ENCODE peak calls at places on chromosomes 7 and 10, in nine cellular contexts. R is NCI-H345; A is activated naive CD4-positive, alpha-beta T cell treated with anti-CD3 and anti-CD28 coated beads for 36 hours; C is stimulated activated CD8-positive, alpha-beta memory T cell treated with anti-CD3 and anti-CD28 coated beads, Interleukin-7, amount 100 ng/mL, for 24 hours; O is OCI-M1; G is AG10803; D is T-helper 1 cell; T is stimulated activated naive CD8-positive, alpha-beta T cell treated with anti-CD3 and anti-CD28 coated beads, Interleukin-15, amount 100 ng/mL, for 72 hours; M is nephron progenitor cell. L is an unnamed sample.

GRCh38 chr10:132798876-132799275 is 12.9 kb upstream of the NKX6-2 start:
- DNase-seq in G (no peak), O (no peak), C (no peak), A (no peak), D (peak; percentile 5), M (no peak), R (no peak), T (no peak), L (peak; percentile 32)

GRCh38 chr7:116687801-116688201 is 15.8 kb downstream of the MET start:
- DNase-seq in D (no peak), C (no peak), R (no peak), T (no peak), M (no peak), A (no peak), O (no peak), G (peak; percentile 69), L (no peak)

GRCh38 chr7:74068378-74069085 is 15.1 kb upstream of the LIMK1 start:
- DNase-seq in A (no peak), O (no peak), T (no peak), G (no peak), M (no peak), R (no peak), C (no peak), D (no peak), L (peak; percentile 63)

GRCh38 chr10:13003781-13004180 is 2.3 kb upstream of the CCDC3 start:
- DNase-seq in A (no peak), T (no peak), C (no peak), M (no peak), G (no peak), D (no peak), O (no peak), R (no peak), L (no peak)

GRCh38 chr7:39602351-39602750 is 21.0 kb upstream of the RALA start:
- DNase-seq in O (no peak), C (no peak), M (no peak), G (no peak), A (no peak), R (no peak), D (no peak), T (no peak), L (no peak)

GRCh38 chr10:111109506-111110242 is 32.8 kb downstream of the ADRA2A start:
- DNase-seq in O (peak; percentile 55), C (no peak), T (no peak), M (no peak), A (no peak), R (peak; percentile 42), D (no peak), G (no peak), L (no peak)

GRCh38 chr10:67779455-67780205 is 58.4 kb downstream of the DNAJC12 start:
- DNase-seq in T (peak; percentile 67), R (peak; percentile 64), D (peak; percentile 23), M (peak; percentile 68), C (peak; percentile 12), O (peak; percentile 90), G (peak; percentile 79), A (peak; percentile 85), L (no peak)

GRCh38 chr10:60209874-60210584 is 179.6 kb downstream of the ANK3 start:
- DNase-seq in D (no peak), O (no peak), M (no peak), R (no peak), G (no peak), C (no peak), A (no peak), T (no peak), L (no peak)

GRCh38 chr7:30799206-30799975 is 28.2 kb downstream of the MINDY4 start:
- DNase-seq in D (no peak), C (no peak), G (peak; percentile 92), R (no peak), O (no peak), M (no peak), T (no peak), A (no peak), L (peak; percentile 57)

GRCh38 chr10:118522791-118523498 is 72.5 kb downstream of the PRLHR start:
- DNase-seq in G (peak; percentile 79), D (no peak), A (no peak), O (no peak), T (no peak), M (no peak), C (no peak), R (no peak), L (no peak)

GRCh38 chr7:24435002-24435401 is 138.2 kb upstream of the PALS2 start:
- DNase-seq in R (no peak), O (no peak), D (no peak), M (no peak), G (no peak), A (no peak), C (no peak), T (no peak), L (no peak)

GRCh38 chr10:13608246-13608853 is 21.6 kb downstream of the PRPF18 start:
- DNase-seq in M (no peak), C (no peak), D (no peak), O (no peak), G (peak; percentile 47), R (no peak), T (no peak), A (no peak), L (no peak)